ENCODE peak calls at places on chromosomes 12 and 14, in six cellular contexts. L, H, A, W, C and E are unnamed samples. For H3K4me1, the result is how much of the 10 kb centered on the place peaks cover.

GRCh38 chr12:29316772-29317171 is 64.2 kb downstream of the ERGIC2 start:
- DNase-seq in L (no peak), H (no peak), A (no peak), W (peak), C (no peak), E (no peak)

GRCh38 chr12:113392988-113393579 is 10.6 kb downstream of the SDS start:
- DNase-seq in L (peak), H (no peak), A (peak), W (peak), C (no peak), E (no peak)

GRCh38 chr12:96323906-96324305 is 76.3 kb downstream of the CDK17 start:
- DNase-seq in L (no peak), H (no peak), A (no peak), W (no peak), C (no peak), E (no peak)

GRCh38 chr14:67241416-67242362 is at the start of gene PALS1:
- DNase-seq in L (peak), H (no peak), A (peak), W (peak), C (no peak), E (peak)

GRCh38 chr12:72570601-72571000 is 298.4 kb downstream of the TRHDE start:
- DNase-seq in L (no peak), H (no peak), A (peak), W (peak), C (no peak), E (no peak)

GRCh38 chr12:58930770-58931324 is 10.5 kb upstream of the LRIG3 start:
- DNase-seq in L (peak), H (no peak), A (no peak), W (no peak), C (no peak), E (no peak)

GRCh38 chr12:66066071-66066928 is 64.2 kb downstream of the LLPH start:
- DNase-seq in L (peak), H (no peak), A (no peak), W (no peak), C (no peak), E (no peak)

GRCh38 chr14:97266653-97267052 is 469.5 kb downstream of the VRK1 start:
- DNase-seq in L (no peak), H (no peak), A (peak), W (peak), C (no peak), E (no peak)

GRCh38 chr12:63480186-63480585 is 188.1 kb downstream of the DPY19L2 start:
- DNase-seq in L (no peak), H (no peak), A (no peak), W (no peak), C (no peak), E (no peak)

GRCh38 chr12:1517007-1517406 is 77.4 kb downstream of the FBXL14 start:
- DNase-seq in L (peak), H (no peak), A (peak), W (peak), C (no peak), E (no peak)

GRCh38 chr14:101503431-101504095 is 57.7 kb upstream of the DIO3 start:
- DNase-seq in L (no peak), H (no peak), A (no peak), W (no peak), C (no peak), E (peak)

GRCh38 chr14:68621400-68622365 is 171.2 kb downstream of the ZFP36L1 start:
- DNase-seq in L (no peak), H (no peak), A (no peak), W (no peak), C (no peak), E (no peak)

GRCh38 chr12:10362828-10363664 is 26.8 kb downstream of the KLRK1 start:
- DNase-seq in L (no peak), H (no peak), A (no peak), W (no peak), C (no peak), E (no peak)

GRCh38 chr12:34301251-34302130 is 279.2 kb downstream of the ALG10 start:
- DNase-seq in L (no peak), H (no peak), A (no peak), W (no peak), C (no peak), E (no peak)

GRCh38 chr12:24768415-24768814 is 180.5 kb downstream of the BCAT1 start:
- DNase-seq in L (no peak), H (no peak), A (no peak), W (no peak), C (no peak), E (no peak)

GRCh38 chr12:49698619-49699545 is 8.3 kb downstream of the FMNL3 start:
- DNase-seq in L (peak), H (peak), A (no peak), W (peak), C (no peak), E (peak)
- H3K4me1 ChIP-seq in L (under half), H (under half), A (under half), W (under half), C (under half), E (under half)

DNA sequence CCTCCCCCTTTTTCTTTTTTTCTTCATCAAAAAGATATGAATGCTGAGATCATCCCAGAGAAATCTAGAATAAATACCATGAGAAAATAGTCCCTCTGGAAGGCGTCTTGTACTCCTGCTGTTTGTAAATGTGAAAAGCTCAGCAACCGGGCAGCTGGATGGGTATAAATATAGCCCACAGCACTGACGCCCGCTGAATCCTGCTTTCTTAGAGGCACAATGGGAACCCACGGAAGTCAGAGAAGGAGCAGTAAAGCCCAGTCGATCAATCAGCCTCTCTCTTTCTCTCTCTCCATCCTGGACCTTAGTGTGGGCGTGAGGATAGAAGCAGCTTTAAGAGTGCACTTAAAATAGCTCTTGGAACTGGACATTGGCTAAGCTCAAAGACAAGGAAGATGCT is 144.4 kb downstream of the ETV6 start:
- DNase-seq in L (no peak), H (no peak), A (no peak), W (no peak), C (no peak), E (no peak)
- H3K4me1 ChIP-seq in L (under half), H (half or more), A (under half), W (under half), C (under half), E (under half)

GRCh38 chr12:53011889-53012288 is 5.6 kb downstream of the EIF4B start:
- DNase-seq in L (no peak), H (no peak), A (no peak), W (no peak), C (no peak), E (no peak)
- H3K4me1 ChIP-seq in L (under half), H (under half), A (under half), W (under half), C (under half), E (under half)

GRCh38 chr14:61523751-61524150 is 171.6 kb upstream of the HIF1A start:
- DNase-seq in L (no peak), H (no peak), A (no peak), W (no peak), C (no peak), E (no peak)
- H3K4me1 ChIP-seq in L (under half), H (under half), A (half or more), W (under half), C (under half), E (under half)

GRCh38 chr12:57129311-57130288 is 1.3 kb downstream of the LRP1 start:
- DNase-seq in L (peak), H (peak), A (no peak), W (no peak), C (no peak), E (peak)
- H3K4me1 ChIP-seq in L (under half), H (under half), A (under half), W (under half), C (half or more), E (under half)

GRCh38 chr14:72856530-72857264 is 37.2 kb downstream of the DPF3 start:
- DNase-seq in L (no peak), H (no peak), A (no peak), W (no peak), C (no peak), E (no peak)
- H3K4me1 ChIP-seq in L (under half), H (under half), A (under half), W (under half), C (under half), E (under half)